ENCODE peak calls at places on chromosomes 2 and 18, in seven cellular contexts. F is cardiac fibroblast, U is HL-60, J is prostate gland, T is HFF-Myc, Q is heart left ventricle, D is fibroblast of mammary gland. C is an unnamed sample.

GRCh38 chr2:200765139-200765951 is 46.4 kb upstream of the BZW1 start:
- DNase-seq in F (peak; percentile 92), U (no peak), J (no peak), T (peak; percentile 94), Q (no peak), D (peak; percentile 97), C (peak; percentile 36)

GRCh38 chr2:14255135-14255820 is 377.2 kb upstream of the LRATD1 start:
- DNase-seq in F (no peak), U (no peak), J (no peak), T (no peak), Q (no peak), D (no peak), C (no peak)

GRCh38 chr18:31497711-31498449 is at the start of gene DSG2:
- DNase-seq in F (peak; percentile 21), U (no peak), J (peak; percentile 86), T (no peak), Q (peak; percentile 74), D (peak; percentile 8), C (peak; percentile 84)

GRCh38 chr2:96642564-96643350 is at the start of gene FER1L5:
- DNase-seq in F (peak; percentile 62), U (no peak), J (peak; percentile 40), T (no peak), Q (peak; percentile 32), D (peak; percentile 65), C (no peak)

GRCh38 chr2:43294973-43295603 is 68.7 kb upstream of the ZFP36L2 start:
- DNase-seq in F (no peak), U (no peak), J (no peak), T (no peak), Q (no peak), D (peak; percentile 60), C (no peak)

GRCh38 chr2:28896906-28897305 is 2.4 kb downstream of the WDR43 start:
- DNase-seq in F (peak; percentile 70), U (no peak), J (no peak), T (no peak), Q (no peak), D (peak; percentile 67), C (no peak)

GRCh38 chr18:7062236-7062635 is 55.4 kb downstream of the LAMA1 start:
- DNase-seq in F (no peak), U (no peak), J (no peak), T (no peak), Q (no peak), D (no peak), C (no peak)

GRCh38 chr2:6580982-6581381 is 284.7 kb downstream of the CMPK2 start:
- DNase-seq in F (no peak), U (no peak), J (no peak), T (peak; percentile 7), Q (no peak), D (no peak), C (peak; percentile 7)

GRCh38 chr18:28834889-28835288 is 658.0 kb upstream of the CDH2 start:
- DNase-seq in F (peak; percentile 85), U (no peak), J (no peak), T (peak; percentile 14), Q (no peak), D (peak; percentile 84), C (no peak)

GRCh38 chr18:49597152-49597551 is 35.3 kb downstream of the LIPG start:
- DNase-seq in F (peak; percentile 13), U (no peak), J (no peak), T (no peak), Q (no peak), D (no peak), C (no peak)

GRCh38 chr2:237042101-237042500 is 43.6 kb upstream of the COPS8 start:
- DNase-seq in F (no peak), U (no peak), J (no peak), T (no peak), Q (no peak), D (no peak), C (no peak)

GRCh38 chr2:215660687-215661086 is 224.8 kb upstream of the FN1 start:
- DNase-seq in F (peak; percentile 71), U (no peak), J (no peak), T (peak; percentile 88), Q (no peak), D (peak; percentile 97), C (no peak)

GRCh38 chr18:66168834-66169233 is 418.0 kb downstream of the CDH7 start:
- DNase-seq in F (no peak), U (no peak), J (no peak), T (no peak), Q (peak; percentile 21), D (no peak), C (no peak)

GRCh38 chr2:201432551-201433388 is 18.5 kb downstream of the TRAK2 start:
- DNase-seq in F (peak; percentile 44), U (no peak), J (no peak), T (no peak), Q (peak; percentile 36), D (peak; percentile 73), C (no peak)

GRCh38 chr2:74942263-74942662 is 16.2 kb upstream of the POLE4 start:
- DNase-seq in F (no peak), U (no peak), J (no peak), T (no peak), Q (no peak), D (no peak), C (no peak)

GRCh38 chr18:53606792-53607191 is 617.7 kb downstream of the MBD2 start:
- DNase-seq in F (no peak), U (no peak), J (no peak), T (no peak), Q (no peak), D (no peak), C (no peak)

GRCh38 chr2:238847841-238848565 is at the start of gene TWIST2:
- DNase-seq in F (peak; percentile 94), U (no peak), J (peak; percentile 73), T (peak; percentile 95), Q (peak; percentile 72), D (peak; percentile 94), C (no peak)

GRCh38 chr2:3778016-3778415 is 74.6 kb downstream of the DCDC2C start:
- DNase-seq in F (no peak), U (no peak), J (no peak), T (no peak), Q (no peak), D (no peak), C (no peak)

GRCh38 chr2:181970160-181970794 is 15.4 kb upstream of the PPP1R1C start:
- DNase-seq in F (no peak), U (no peak), J (no peak), T (no peak), Q (no peak), D (no peak), C (no peak)
- TF ChIP-seq CTCF in F (no peak), U (no peak), J (no peak), T (no peak), Q (no peak), D (no peak), C (peak; percentile 9)

GRCh38 chr2:108423067-108423466 is 25.9 kb upstream of the GCC2 start:
- DNase-seq in F (no peak), U (no peak), J (no peak), T (no peak), Q (no peak), D (no peak), C (no peak)
- H3K4me3 ChIP-seq in F (no peak overlapping the region), U (no peak overlapping the region), J (no peak overlapping the region), T (no peak overlapping the region), Q (no peak overlapping the region), D (no peak overlapping the region), C (no peak overlapping the region)

GRCh38 chr18:42029100-42029499 is 74.1 kb downstream of the PIK3C3 start:
- DNase-seq in F (no peak), U (no peak), J (no peak), T (no peak), Q (no peak), D (no peak), C (no peak)

GRCh38 chr18:42032447-42032846 is 77.4 kb downstream of the PIK3C3 start:
- DNase-seq in F (no peak), U (no peak), J (no peak), T (no peak), Q (no peak), D (no peak), C (no peak)

GRCh38 chr18:42028232-42028832 is 73.3 kb downstream of the PIK3C3 start:
- DNase-seq in F (peak; percentile 60), U (no peak), J (no peak), T (no peak), Q (no peak), D (peak; percentile 48), C (peak; percentile 29)

GRCh38 chr18:42033137-42033810 is 78.2 kb downstream of the PIK3C3 start:
- DNase-seq in F (no peak), U (no peak), J (no peak), T (no peak), Q (no peak), D (no peak), C (no peak)

GRCh38 chr18:42030586-42031182 is 75.7 kb downstream of the PIK3C3 start:
- DNase-seq in F (peak; percentile 31), U (no peak), J (no peak), T (peak; percentile 2), Q (no peak), D (peak; percentile 20), C (peak; percentile 10)
- TF ChIP-seq CTCF in F (peak; percentile 75), U (peak; percentile 52), J (no peak), T (peak; percentile 82), Q (peak; percentile 21), D (peak; percentile 64), C (peak; percentile 21)

DNA sequence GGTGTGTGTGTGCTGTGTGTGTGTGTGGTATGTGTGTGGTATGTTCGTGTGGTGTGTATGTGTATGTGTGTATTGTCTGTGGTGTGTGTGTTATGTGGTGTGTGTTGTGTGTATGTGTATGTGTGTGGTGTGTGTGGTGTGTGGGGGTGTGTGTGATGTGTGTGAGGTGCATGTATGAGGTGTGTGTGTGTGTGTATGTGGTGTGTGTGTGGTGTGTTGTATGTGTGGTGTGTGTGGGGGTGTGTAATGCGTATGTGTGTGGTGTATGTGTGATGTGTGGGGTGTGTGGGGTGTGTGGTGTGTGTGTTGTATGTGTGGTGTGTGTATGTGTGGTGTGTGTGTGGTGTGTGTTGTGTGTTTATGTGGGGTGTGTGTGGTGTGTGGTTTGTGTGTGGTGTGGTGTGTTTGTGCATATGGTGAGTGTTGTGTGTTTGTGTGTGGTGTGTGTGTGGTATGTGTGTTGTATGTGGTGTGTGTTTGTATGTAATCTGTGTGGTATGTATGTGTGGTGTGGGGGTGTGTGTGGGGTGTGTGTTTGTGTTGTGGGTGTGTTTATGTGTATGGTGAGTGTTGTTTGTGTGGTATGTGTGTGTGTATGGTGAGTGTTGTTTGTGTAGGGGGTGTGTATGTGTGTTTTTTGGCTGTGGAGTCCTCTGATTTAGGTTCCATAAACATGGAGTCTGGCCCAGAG is 116.1 kb downstream of the ALPK2 start:
- DNase-seq in F (no peak), U (no peak), J (no peak), T (no peak), Q (no peak), D (no peak), C (no peak)
- H3K4me3 ChIP-seq in F (no peak overlapping the region), U (no peak overlapping the region), J (no peak overlapping the region), T (no peak overlapping the region), Q (no peak overlapping the region), D (no peak overlapping the region), C (no peak overlapping the region)

GRCh38 chr2:53021285-53021684 is 746.3 kb upstream of the CHAC2 start:
- DNase-seq in F (peak; percentile 55), U (no peak), J (no peak), T (peak; percentile 2), Q (no peak), D (peak; percentile 58), C (no peak)

GRCh38 chr2:53021828-53022227 is 745.8 kb upstream of the CHAC2 start:
- DNase-seq in F (no peak), U (no peak), J (no peak), T (no peak), Q (no peak), D (no peak), C (no peak)

GRCh38 chr2:53018830-53019425 is 748.7 kb upstream of the CHAC2 start:
- DNase-seq in F (peak; percentile 7), U (no peak), J (no peak), T (no peak), Q (no peak), D (peak; percentile 20), C (no peak)
- TF ChIP-seq CTCF in F (peak; percentile 11), U (no peak), J (no peak), T (peak; percentile 13), Q (no peak), D (peak; percentile 24), C (no peak)

GRCh38 chr2:12918138-12918840 is 201.6 kb downstream of the TRIB2 start:
- DNase-seq in F (peak; percentile 71), U (no peak), J (no peak), T (no peak), Q (no peak), D (peak; percentile 67), C (no peak)
- H3K4me3 ChIP-seq in F (no peak overlapping the region), U (no peak overlapping the region), J (no peak overlapping the region), T (no peak overlapping the region), Q (no peak overlapping the region), D (no peak overlapping the region), C (no peak overlapping the region)

C was measured in GM12865.